ENCODE peak calls at places on chromosome 7, in five cellular contexts. L, O, C, A and S are unnamed samples.

GRCh38 chr7:98700533-98700932 is 83.4 kb downstream of the NPTX2 start:
- DNase-seq in O (no peak), A (no peak), C (no peak), L (no peak), S (no peak)

GRCh38 chr7:44880317-44881018 is 4.9 kb downstream of the PURB start:
- DNase-seq in A (no peak), C (no peak), O (no peak), L (no peak), S (no peak)

GRCh38 chr7:151010307-151011096 is 13.8 kb downstream of the ATG9B start:
- DNase-seq in A (no peak), O (no peak), C (peak), L (no peak), S (no peak)

GRCh38 chr7:10022957-10023356 is 950.7 kb upstream of the PHF14 start:
- DNase-seq in C (no peak), A (no peak), L (no peak), O (peak), S (peak)

GRCh38 chr7:123270553-123270952 is 70.8 kb upstream of the SLC13A1 start:
- DNase-seq in A (no peak), L (no peak), O (no peak), C (no peak), S (no peak)

GRCh38 chr7:55131421-55131929 is 112.7 kb downstream of the EGFR start:
- DNase-seq in C (peak), O (no peak), A (no peak), L (no peak), S (no peak)

GRCh38 chr7:33841658-33842057 is 63.7 kb upstream of the BMPER start:
- DNase-seq in O (peak), L (no peak), A (no peak), C (no peak), S (no peak)

GRCh38 chr7:101687791-101688182 is 58.7 kb upstream of the MYL10 start:
- DNase-seq in L (no peak), O (no peak), C (no peak), A (no peak), S (no peak)

GRCh38 chr7:30163231-30163894 is 28.6 kb downstream of the MTURN start:
- DNase-seq in A (no peak), C (no peak), L (no peak), O (peak), S (no peak)